ENCODE peak calls at places on chromosomes 1 and 21, in five cellular contexts. E is posterior vena cava, W is mesothelial cell of epicardium, C is left colon, Q is NCI-H1417. X is an unnamed sample.

GRCh38 chr1:185567006-185567405 is 167.2 kb upstream of the HMCN1 start:
- DNase-seq in E (no peak), W (no peak), C (no peak), Q (peak; percentile 82), X (no peak)

GRCh38 chr21:28375708-28376385 is 616.8 kb downstream of the LTN1 start:
- DNase-seq in E (no peak), W (no peak), C (no peak), Q (no peak), X (no peak)

GRCh38 chr1:184476187-184476586 is 89.4 kb downstream of the C1orf21 start:
- DNase-seq in E (no peak), W (no peak), C (no peak), Q (no peak), X (no peak)

GRCh38 chr1:155910621-155911121 is 478 bp downstream of the RIT1 start:
- DNase-seq in E (no peak), W (no peak), C (peak; percentile 32), Q (no peak), X (peak; percentile 63)

GRCh38 chr1:24643362-24644346 is 552 bp downstream of the SRRM1 start:
- DNase-seq in E (no peak), W (no peak), C (peak; percentile 48), Q (no peak), X (peak; percentile 60)

GRCh38 chr1:31583995-31584868 is 7.9 kb downstream of the TINAGL1 start:
- DNase-seq in E (peak; percentile 94), W (no peak), C (peak; percentile 83), Q (no peak), X (peak; percentile 51)

GRCh38 chr1:160046494-160047115 is 14.8 kb upstream of the PIGM start:
- DNase-seq in E (no peak), W (no peak), C (peak; percentile 57), Q (peak; percentile 36), X (peak; percentile 59)

GRCh38 chr1:201487742-201488141 is 18.8 kb upstream of the PHLDA3 start:
- DNase-seq in E (no peak), W (no peak), C (no peak), Q (no peak), X (no peak)

GRCh38 chr1:110004583-110004982 is 20.0 kb downstream of the AHCYL1 start:
- DNase-seq in E (no peak), W (no peak), C (no peak), Q (no peak), X (no peak)

GRCh38 chr21:39347537-39347936 is 1.4 kb downstream of the HMGN1 start:
- DNase-seq in E (no peak), W (no peak), C (no peak), Q (no peak), X (no peak)

GRCh38 chr1:2229032-2229920 is 1.2 kb downstream of the SKI start:
- DNase-seq in E (peak; percentile 90), W (peak; percentile 19), C (peak; percentile 76), Q (peak; percentile 77), X (no peak)

GRCh38 chr1:115654663-115655306 is 13.0 kb downstream of the VANGL1 start:
- DNase-seq in E (no peak), W (no peak), C (no peak), Q (no peak), X (peak; percentile 82)

GRCh38 chr1:161132410-161133219 is at the start of gene DEDD:
- DNase-seq in E (peak; percentile 98), W (peak; percentile 79), C (peak; percentile 96), Q (peak; percentile 99), X (peak; percentile 98)

GRCh38 chr21:41769933-41770332 is 3.1 kb upstream of the RIPK4 start:
- DNase-seq in E (peak; percentile 74), W (no peak), C (no peak), Q (no peak), X (no peak)

GRCh38 chr1:156095906-156096508 is 13.7 kb upstream of the MEX3A start:
- DNase-seq in E (no peak), W (no peak), C (no peak), Q (no peak), X (no peak)

GRCh38 chr1:13536612-13537011 is 22.8 kb upstream of the LRRC38 start:
- DNase-seq in E (no peak), W (no peak), C (no peak), Q (no peak), X (no peak)

GRCh38 chr1:29858646-29859045 is 622.3 kb downstream of the PTPRU start:
- DNase-seq in E (no peak), W (no peak), C (no peak), Q (no peak), X (peak; percentile 32)

GRCh38 chr21:33229099-33229775 is 501 bp upstream of the IFNAR2 start:
- DNase-seq in E (no peak), W (no peak), C (no peak), Q (no peak), X (no peak)

GRCh38 chr1:183069562-183070216 is 46.5 kb downstream of the LAMC1 start:
- DNase-seq in E (no peak), W (no peak), C (no peak), Q (no peak), X (no peak)

GRCh38 chr1:9626201-9626608 is 25.3 kb upstream of the PIK3CD start:
- DNase-seq in E (no peak), W (no peak), C (no peak), Q (no peak), X (no peak)

GRCh38 chr1:78038071-78038470 is 7.7 kb upstream of the GIPC2 start:
- DNase-seq in E (no peak), W (no peak), C (no peak), Q (no peak), X (no peak)

GRCh38 chr1:176118985-176119384 is 88.1 kb downstream of the COP1 start:
- DNase-seq in E (no peak), W (no peak), C (no peak), Q (no peak), X (no peak)

GRCh38 chr1:209896346-209896745 is 41.7 kb upstream of the SYT14 start:
- DNase-seq in E (no peak), W (no peak), C (no peak), Q (no peak), X (no peak)